ENCODE peak calls at places on chromosome 14, in six cellular contexts. D, B, M, Y, R and N are unnamed samples.

GRCh38 chr14:87992720-87993484 is at the start of gene GALC:
- DNase-seq in D (peak), B (peak), M (peak), Y (peak), R (peak), N (peak)

GRCh38 chr14:47422191-47422590 is 253.2 kb downstream of the MDGA2 start:
- DNase-seq in D (no peak), B (no peak), M (no peak), Y (no peak), R (no peak), N (no peak)

GRCh38 chr14:106547735-106548550 is 1021.6 kb downstream of the TMEM121 start:
- DNase-seq in D (no peak), B (no peak), M (no peak), Y (no peak), R (no peak), N (no peak)

GRCh38 chr14:23030936-23031335 is 3.8 kb downstream of the PSMB5 start:
- DNase-seq in D (no peak), B (no peak), M (no peak), Y (no peak), R (no peak), N (no peak)

GRCh38 chr14:73785336-73785833 is 66.2 kb upstream of the PTGR2 start:
- DNase-seq in D (peak), B (peak), M (peak), Y (peak), R (no peak), N (peak)

GRCh38 chr14:80095623-80096022 is 115.7 kb downstream of the DIO2 start:
- DNase-seq in D (peak), B (no peak), M (no peak), Y (peak), R (no peak), N (peak)

GRCh38 chr14:49951946-49952345 is 59.1 kb downstream of the ARF6 start:
- DNase-seq in D (no peak), B (no peak), M (no peak), Y (no peak), R (no peak), N (no peak)

GRCh38 chr14:23123419-23123818 is 4.4 kb upstream of the CEBPE start:
- DNase-seq in D (no peak), B (no peak), M (peak), Y (peak), R (peak), N (no peak)

GRCh38 chr14:59274991-59275391 is 86.5 kb downstream of the DAAM1 start:
- DNase-seq in D (no peak), B (no peak), M (no peak), Y (no peak), R (no peak), N (no peak)

GRCh38 chr14:82855912-82856381 is 1322.3 kb upstream of the SEL1L start:
- DNase-seq in D (no peak), B (no peak), M (peak), Y (peak), R (no peak), N (peak)

GRCh38 chr14:49946320-49947141 is 53.6 kb downstream of the ARF6 start:
- DNase-seq in D (peak), B (no peak), M (peak), Y (peak), R (no peak), N (peak)

GRCh38 chr14:93946104-93946503 is 19.0 kb downstream of the FAM181A start:
- DNase-seq in D (peak), B (no peak), M (peak), Y (no peak), R (no peak), N (no peak)

GRCh38 chr14:101776315-101776714 is 14.8 kb downstream of the PPP2R5C start:
- DNase-seq in D (no peak), B (no peak), M (no peak), Y (no peak), R (no peak), N (no peak)

DNA sequence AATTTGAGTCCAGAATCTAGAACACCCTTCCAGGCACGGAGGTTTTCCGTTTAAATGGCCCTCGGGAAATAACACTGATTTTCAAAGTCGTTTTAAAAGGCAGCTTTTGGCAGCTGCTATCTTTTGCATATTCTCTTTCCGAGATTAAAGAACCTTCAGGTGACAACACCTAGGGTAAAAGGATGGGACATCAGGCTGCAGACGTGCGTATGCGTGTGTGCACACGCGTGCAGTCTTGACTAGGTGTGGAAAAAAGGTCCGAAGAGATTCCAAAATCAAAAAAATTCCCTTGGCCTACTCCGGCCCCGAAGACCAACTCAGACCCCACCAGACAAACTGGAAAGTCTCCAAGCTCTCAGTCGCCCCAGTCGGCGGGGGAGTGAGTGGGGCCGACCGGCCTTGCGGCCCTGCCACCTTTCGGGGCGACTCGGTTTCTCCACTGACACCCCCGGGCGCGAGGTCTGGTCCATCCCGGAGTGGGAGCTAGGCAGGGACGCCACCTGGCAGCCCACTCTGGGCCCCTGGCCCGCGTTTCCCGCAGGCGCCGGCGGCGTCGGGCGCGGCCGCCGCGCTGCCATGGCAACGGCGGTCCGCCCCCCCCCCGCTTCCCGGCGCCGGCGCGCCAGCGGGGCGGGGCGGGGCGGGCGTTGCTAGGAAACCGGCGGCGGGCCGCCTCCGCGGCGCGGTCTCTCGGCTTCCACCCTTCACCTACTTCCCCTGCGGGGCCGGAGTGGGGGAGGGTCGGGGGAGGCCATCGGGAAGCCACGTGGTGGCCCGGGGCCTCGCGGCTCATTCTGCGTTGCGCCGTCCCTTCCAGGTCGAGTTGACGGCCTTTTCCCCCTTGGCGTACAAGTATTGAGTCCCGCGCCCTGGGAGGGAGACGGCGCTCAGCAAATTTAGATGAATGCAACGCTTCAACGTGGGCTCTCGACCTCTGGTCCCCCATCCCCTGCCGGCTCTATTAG is 253.2 kb downstream of the EFCAB11 start:
- DNase-seq in D (peak), B (peak), M (peak), Y (peak), R (peak), N (peak)
- H3K4me3 ChIP-seq in D (peak), B (peak), M (peak), Y (peak), R (peak), N (peak)

GRCh38 chr14:97441740-97442362 is 644.7 kb downstream of the VRK1 start:
- DNase-seq in D (no peak), B (no peak), M (no peak), Y (no peak), R (no peak), N (no peak)
- TF ChIP-seq CTCF in D (no peak), B (no peak), M (no peak), Y (no peak), R (no peak), N (no peak)

GRCh38 chr14:70907996-70908917 is 998 bp downstream of the PCNX1 start:
- DNase-seq in D (peak), B (peak), M (peak), Y (peak), R (peak), N (peak)

GRCh38 chr14:70907172-70907995 is at the start of gene PCNX1:
- DNase-seq in D (peak), B (peak), M (peak), Y (peak), R (peak), N (peak)

GRCh38 chr14:70908918-70909641 is 1.8 kb downstream of the PCNX1 start:
- DNase-seq in D (no peak), B (no peak), M (no peak), Y (no peak), R (no peak), N (no peak)

GRCh38 chr14:70906785-70907171 is 481 bp upstream of the PCNX1 start:
- DNase-seq in D (no peak), B (no peak), M (no peak), Y (no peak), R (no peak), N (no peak)

GRCh38 chr14:70909788-70910614 is 2.7 kb downstream of the PCNX1 start:
- DNase-seq in D (no peak), B (no peak), M (no peak), Y (no peak), R (no peak), N (no peak)
- H3K4me3 ChIP-seq in D (peak), B (no peak), M (peak), Y (peak), R (peak), N (peak)

DNA sequence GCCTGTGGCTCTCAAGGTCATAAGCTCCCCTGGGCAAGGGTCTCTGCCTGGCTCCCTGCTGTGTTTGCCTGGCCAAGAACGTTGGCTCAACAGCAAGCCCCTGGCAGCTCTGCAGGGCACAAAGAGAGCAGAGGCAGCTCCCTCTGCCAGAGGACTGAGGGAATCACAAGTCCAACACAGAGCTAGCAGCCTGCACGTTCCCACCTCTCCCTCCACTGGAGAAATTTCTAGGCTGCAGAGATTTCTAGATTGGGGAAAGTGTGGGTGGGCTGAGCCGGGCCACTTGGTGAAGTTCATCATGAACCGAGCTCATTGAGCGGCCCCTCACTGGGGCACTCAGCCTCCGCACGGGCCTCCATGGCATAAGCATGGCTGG is 19.8 kb downstream of the ZFYVE21 start:
- DNase-seq in D (no peak), B (no peak), M (no peak), Y (no peak), R (peak), N (no peak)
- TF ChIP-seq CTCF in D (no peak), B (no peak), M (no peak), Y (no peak), R (no peak), N (no peak)

GRCh38 chr14:103057372-103058208 is at the start of gene CDC42BPB:
- DNase-seq in D (peak), B (peak), M (peak), Y (peak), R (peak), N (peak)
- H3K4me3 ChIP-seq in D (peak), B (peak), M (peak), Y (peak), R (peak), N (peak)